ENCODE peak calls at places on chromosomes 1 and 21, in four cellular contexts. N is transverse colon, T is GM12878, I is endothelial cell of umbilical vein. K is an unnamed sample.

GRCh38 chr1:39230261-39231190 is 26.0 kb downstream of the MACF1 start:
- DNase-seq in N (peak), I (no peak), T (peak), K (no peak)

GRCh38 chr1:87197156-87197555 is 131.5 kb upstream of the LMO4 start:
- DNase-seq in N (no peak), T (no peak), I (no peak), K (no peak)

GRCh38 chr1:228140724-228141081 is 624 bp downstream of the GUK1 start:
- DNase-seq in I (no peak), T (no peak), N (no peak), K (peak)

GRCh38 chr1:151371340-151371739 is 1.2 kb downstream of the SELENBP1 start:
- DNase-seq in N (peak), T (no peak), I (no peak), K (no peak)

GRCh38 chr1:25068829-25069228 is 138.8 kb upstream of the RUNX3 start:
- DNase-seq in T (no peak), N (no peak), I (no peak), K (no peak)

GRCh38 chr21:26715878-26716506 is 129.2 kb downstream of the ADAMTS1 start:
- DNase-seq in I (peak), T (no peak), N (peak), K (no peak)

GRCh38 chr1:57725318-57725717 is 301.5 kb upstream of the DAB1 start:
- DNase-seq in N (no peak), I (no peak), T (no peak), K (no peak)

GRCh38 chr1:42282024-42282579 is 52.9 kb downstream of the FOXJ3 start:
- DNase-seq in T (no peak), I (no peak), N (no peak), K (no peak)

GRCh38 chr1:209895709-209896108 is 42.3 kb upstream of the SYT14 start:
- DNase-seq in T (no peak), I (peak), N (no peak), K (no peak)

GRCh38 chr1:61627365-61627764 is 97.6 kb downstream of the TM2D1 start:
- DNase-seq in N (no peak), T (no peak), I (no peak), K (no peak)

GRCh38 chr1:41495171-41495948 is 10.9 kb upstream of the EDN2 start:
- DNase-seq in N (no peak), T (no peak), I (peak), K (no peak)

GRCh38 chr1:243595527-243596206 is 254.4 kb downstream of the AKT3 start:
- DNase-seq in N (no peak), T (no peak), I (no peak), K (no peak)

GRCh38 chr1:216847385-216848036 is 124.3 kb upstream of the ESRRG start:
- DNase-seq in I (no peak), T (no peak), N (no peak), K (no peak)

GRCh38 chr1:68113961-68114360 is 63.5 kb upstream of the DIRAS3 start:
- DNase-seq in T (no peak), I (no peak), N (no peak), K (no peak)

GRCh38 chr21:33899199-33899598 is 16.4 kb downstream of the ATP5PO start:
- DNase-seq in I (peak), N (no peak), T (no peak), K (no peak)

GRCh38 chr1:170929835-170930554 is 5.3 kb upstream of the MROH9 start:
- DNase-seq in N (no peak), I (peak), T (peak), K (no peak)

GRCh38 chr1:19974822-19975416 is 4.5 kb downstream of the PLA2G2A start:
- DNase-seq in T (no peak), N (peak), I (peak), K (no peak)

GRCh38 chr1:154371436-154371835 is 33.7 kb upstream of the IL6R start:
- DNase-seq in I (no peak), T (no peak), N (peak), K (no peak)

GRCh38 chr1:73813726-73814125 is 384.2 kb downstream of the LRRIQ3 start:
- DNase-seq in T (no peak), N (no peak), I (no peak), K (no peak)

GRCh38 chr1:54460346-54460745 is 54.2 kb upstream of the SSBP3 start:
- DNase-seq in I (no peak), T (no peak), N (no peak), K (no peak)

GRCh38 chr1:155872527-155872926 is 13.2 kb downstream of the SYT11 start:
- DNase-seq in T (no peak), N (no peak), I (no peak), K (no peak)

GRCh38 chr1:197200468-197200899 is 54.0 kb upstream of the ASPM start:
- DNase-seq in N (no peak), I (peak), T (no peak), K (no peak)

GRCh38 chr21:25563399-25564116 is 43.7 kb downstream of the MRPL39 start:
- DNase-seq in T (peak), I (peak), N (peak), K (no peak)

GRCh38 chr1:232905324-232906034 is 44.9 kb upstream of the NTPCR start:
- DNase-seq in T (no peak), N (no peak), I (peak), K (no peak)

GRCh38 chr1:229406798-229407197 is 27.1 kb downstream of the ACTA1 start:
- DNase-seq in N (peak), T (no peak), I (no peak), K (no peak)

GRCh38 chr1:32199717-32200072 is 700 bp upstream of the CCDC28B start:
- DNase-seq in I (no peak), N (no peak), T (no peak), K (no peak)

GRCh38 chr1:76279387-76279748 is 204.8 kb downstream of the ST6GALNAC3 start:
- DNase-seq in T (no peak), I (no peak), N (no peak), K (no peak)

GRCh38 chr1:3651939-3652537 is at the start of gene TP73:
- DNase-seq in T (no peak), N (no peak), I (no peak), K (no peak)

GRCh38 chr1:230797376-230798186 is 50.4 kb downstream of the CAPN9 start:
- DNase-seq in N (peak), I (peak), T (no peak), K (peak)

GRCh38 chr21:18041012-18041411 is 203.6 kb upstream of the CHODL start:
- DNase-seq in N (no peak), T (no peak), I (peak), K (no peak)

GRCh38 chr1:201050515-201051277 is 27.2 kb upstream of the KIF21B start:
- DNase-seq in T (no peak), N (no peak), I (no peak), K (no peak)

GRCh38 chr21:35606578-35606977 is 453.7 kb downstream of the SETD4 start:
- DNase-seq in N (no peak), T (no peak), I (no peak), K (no peak)

GRCh38 chr1:106325600-106325999 is 730.9 kb upstream of the PRMT6 start:
- DNase-seq in T (no peak), I (no peak), N (no peak), K (no peak)

DNA sequence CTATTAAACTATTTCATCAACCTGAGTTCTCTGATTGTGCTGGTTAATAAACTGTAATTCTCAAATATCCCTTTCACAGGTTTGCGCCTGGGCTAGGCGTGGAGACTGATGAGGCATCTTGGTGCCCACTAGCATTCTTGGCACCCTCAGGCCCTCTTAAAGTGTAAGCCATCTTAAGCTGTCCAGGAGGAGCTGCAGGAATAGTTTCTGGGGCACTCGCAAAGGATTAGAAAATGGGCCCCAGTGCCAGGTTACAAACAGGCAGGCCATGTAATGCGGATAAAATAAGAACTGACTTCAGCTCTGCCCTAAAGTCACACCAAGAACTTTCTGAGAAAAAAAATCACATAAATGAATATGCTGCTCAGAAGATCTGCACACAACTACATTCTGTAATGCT is 1.1 kb downstream of the CASQ2 start:
- DNase-seq in N (no peak), T (no peak), I (no peak), K (no peak)
- TF ChIP-seq POLR2AphosphoS5 in N (no peak), T (no peak), I (no peak), K (no peak)

GRCh38 chr1:51789342-51789741 is 89.2 kb downstream of the NRDC start:
- DNase-seq in N (no peak), I (no peak), T (no peak), K (no peak)
- TF ChIP-seq POLR2A in N (no peak), I (no peak), T (no peak), K (no peak)

GRCh38 chr1:109657395-109657794 is 1.5 kb downstream of the GSTM4 start:
- DNase-seq in T (no peak), I (no peak), N (no peak), K (no peak)
- H3K27ac ChIP-seq in T (no peak), I (no peak), N (no peak), K (no peak)

DNA sequence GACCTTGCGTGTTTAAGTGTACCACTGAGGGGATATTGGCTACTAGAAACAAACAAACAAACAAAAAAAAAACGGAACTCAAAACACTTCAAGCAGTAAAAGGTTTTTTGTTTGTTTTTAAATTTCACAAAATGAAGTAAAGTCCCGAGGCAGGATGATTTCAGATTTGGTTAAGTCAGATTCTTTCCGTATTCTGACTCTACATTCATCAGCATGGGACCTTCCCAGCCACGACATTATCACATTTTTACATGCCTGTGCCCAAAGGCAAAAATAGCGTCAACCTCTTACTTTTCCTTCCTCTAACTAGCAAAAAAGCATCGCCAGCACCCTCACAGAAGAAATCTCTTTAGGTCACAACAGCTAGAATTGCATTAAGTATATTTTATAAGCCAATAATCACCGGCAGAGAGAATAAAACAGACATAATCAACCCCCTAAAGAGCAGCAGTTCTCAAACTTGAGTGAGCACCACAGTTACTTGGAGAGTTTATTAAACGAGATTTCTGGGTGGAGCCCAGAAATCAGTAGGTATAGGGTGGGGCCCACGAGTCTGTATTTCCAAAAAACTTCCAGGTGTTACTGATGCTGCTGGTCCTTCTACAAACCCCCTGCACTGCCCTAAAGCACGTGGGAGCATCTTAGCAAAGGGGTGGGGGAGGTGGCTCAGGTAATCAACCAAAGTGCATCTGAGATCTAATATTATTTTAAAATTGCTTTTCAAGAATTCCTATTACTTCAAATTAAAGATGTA is 227.6 kb downstream of the RGS7 start:
- DNase-seq in I (no peak), N (no peak), T (no peak), K (no peak)
- TF ChIP-seq POLR2AphosphoS5 in I (no peak), N (no peak), T (no peak), K (no peak)

GRCh38 chr1:46363121-46363520 is 22.5 kb downstream of the NSUN4 start:
- DNase-seq in T (no peak), N (no peak), I (no peak), K (no peak)
- TF ChIP-seq POLR2A in T (no peak), N (no peak), I (no peak), K (no peak)

DNA sequence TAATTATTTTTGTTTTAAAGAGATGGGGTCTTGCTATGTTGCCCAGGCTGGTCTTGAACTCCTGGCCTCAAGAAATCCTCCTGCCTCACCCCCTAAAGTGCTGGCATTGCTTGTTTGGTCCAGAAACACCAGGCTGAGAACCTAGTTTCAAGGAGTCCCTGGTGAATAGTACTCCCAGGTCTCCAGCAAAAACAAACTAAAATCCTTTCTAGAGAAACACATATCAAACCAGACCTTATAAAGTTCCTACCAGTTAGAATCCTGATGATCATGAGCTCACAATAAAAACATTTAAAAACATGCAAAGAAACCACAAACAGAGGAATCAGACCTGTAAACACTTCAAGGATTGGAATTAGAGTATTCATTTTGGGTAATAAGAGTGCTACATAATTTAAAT is 34.4 kb upstream of the PADI1 start:
- DNase-seq in T (no peak), N (no peak), I (no peak), K (no peak)
- H3K27ac ChIP-seq in T (no peak), N (no peak), I (no peak), K (no peak)

GRCh38 chr1:172867216-172867828 is 183.4 kb downstream of the TNFSF18 start:
- DNase-seq in T (no peak), I (no peak), N (no peak), K (no peak)

GRCh38 chr1:172875892-172876291 is 174.8 kb downstream of the TNFSF18 start:
- DNase-seq in N (no peak), I (no peak), T (no peak), K (no peak)

GRCh38 chr1:172874950-172875349 is 175.8 kb downstream of the TNFSF18 start:
- DNase-seq in I (peak), T (no peak), N (no peak), K (no peak)

DNA sequence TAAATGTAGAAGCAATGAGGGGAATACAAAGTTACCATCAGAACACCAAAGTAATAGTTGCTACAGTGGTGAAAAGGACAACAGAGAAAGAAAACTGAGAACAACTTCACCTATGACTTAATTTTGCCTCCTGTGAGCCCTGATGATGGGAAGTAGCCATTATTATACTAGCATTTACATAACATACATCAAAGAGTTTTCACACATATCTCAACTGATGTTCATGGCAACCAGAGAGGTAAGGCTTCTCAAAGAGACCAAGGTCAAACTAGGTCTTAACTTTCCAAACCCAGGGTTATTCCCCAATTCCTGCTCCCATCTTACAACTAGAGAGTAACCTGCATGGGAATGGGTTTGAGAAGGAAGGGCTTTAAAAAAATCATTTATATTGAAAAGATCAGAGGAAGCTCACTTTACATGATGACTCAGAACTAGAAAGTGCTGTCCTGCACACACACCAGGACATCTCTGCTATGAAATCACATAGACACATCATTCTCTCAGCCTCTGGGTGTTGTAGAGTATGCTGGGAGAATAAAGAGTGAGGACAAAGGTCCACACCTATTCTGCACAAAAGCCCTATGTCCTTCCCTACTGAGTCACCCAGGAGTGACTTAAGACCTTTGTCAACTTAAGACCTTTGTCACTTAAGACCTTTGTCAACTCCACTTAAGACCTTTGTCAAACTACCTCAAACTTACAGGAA is 179.7 kb downstream of the TNFSF18 start:
- DNase-seq in T (no peak), N (no peak), I (no peak), K (no peak)
- TF ChIP-seq POLR2AphosphoS5 in T (no peak), N (no peak), I (no peak), K (no peak)

DNA sequence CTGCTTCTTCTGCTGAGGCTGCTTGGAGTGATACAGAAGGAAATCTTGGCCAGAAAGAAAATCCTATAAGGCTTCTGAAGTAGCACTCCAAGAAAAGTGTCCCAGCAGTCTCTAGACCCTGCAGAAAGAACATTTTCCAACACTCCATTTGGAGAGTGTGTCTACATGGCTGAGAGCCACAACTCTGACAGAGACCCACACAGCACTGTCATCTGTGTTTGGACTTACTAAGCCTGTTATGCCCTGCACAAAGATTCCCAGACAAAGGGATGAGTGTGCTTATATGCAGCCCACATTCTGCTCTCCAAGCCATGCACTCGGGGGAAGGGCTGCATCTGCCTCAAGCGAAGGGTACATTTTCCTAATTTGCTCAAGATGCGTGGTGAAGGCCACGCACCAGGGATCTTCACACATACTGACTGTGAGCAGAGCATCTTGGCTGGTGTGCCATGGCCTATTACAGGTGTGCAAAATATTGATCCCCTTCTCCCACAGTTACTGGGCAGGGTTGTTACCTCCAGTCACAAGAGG is 24.4 kb upstream of the SLAMF6 start:
- DNase-seq in T (no peak), N (no peak), I (no peak), K (no peak)
- TF ChIP-seq POLR2A in T (no peak), N (no peak), I (no peak), K (no peak)

GRCh38 chr1:33341190-33341589 is 20.3 kb upstream of the A3GALT2 start:
- DNase-seq in I (no peak), T (no peak), N (no peak), K (no peak)
- H3K27ac ChIP-seq in I (peak), T (no peak), N (peak), K (peak)

K was measured in vagina.